ENCODE peak calls at places on chromosomes 1 and 21, in ten cellular contexts. F, D, L, X, Q, V, U, T, M and R are unnamed samples.
A peak's percentile ranks its signal among the peaks of the same experiment; 100 is the strongest.

GRCh38 chr21:31731112-31731801 is 661 bp downstream of the SCAF4 start:
- DNase-seq in L (peak; percentile 86), D (peak; percentile 58), T (peak; percentile 25), U (peak; percentile 35), X (peak; percentile 38), Q (peak; percentile 64), M (peak; percentile 38), V (no peak), F (peak; percentile 50), R (peak; percentile 70)

GRCh38 chr1:151310986-151311385 is 16.2 kb downstream of the PI4KB start:
- DNase-seq in T (no peak), F (no peak), U (no peak), M (no peak), V (no peak), X (no peak), L (no peak), D (no peak), Q (no peak), R (peak; percentile 88)

GRCh38 chr1:6345009-6345408 is 48.6 kb downstream of the ACOT7 start:
- DNase-seq in L (peak; percentile 66), F (no peak), X (no peak), V (no peak), U (no peak), T (no peak), Q (no peak), D (no peak), M (no peak), R (no peak)

GRCh38 chr1:39142394-39143060 is 62.0 kb upstream of the MACF1 start:
- DNase-seq in Q (no peak), D (peak; percentile 73), T (no peak), L (peak; percentile 52), V (no peak), U (no peak), X (no peak), F (peak; percentile 78), M (no peak), R (no peak)

GRCh38 chr1:93784538-93784937 is 94.5 kb downstream of the DNTTIP2 start:
- DNase-seq in D (peak; percentile 63), F (no peak), V (no peak), U (no peak), Q (no peak), T (no peak), X (no peak), M (no peak), L (no peak), R (no peak)

GRCh38 chr1:225652726-225653462 is at the start of gene ENAH:
- DNase-seq in X (peak; percentile 86), D (peak; percentile 83), U (peak; percentile 60), T (peak; percentile 87), M (peak; percentile 39), L (peak; percentile 83), F (peak; percentile 83), Q (peak; percentile 80), V (peak; percentile 88), R (peak; percentile 38)

GRCh38 chr1:228782662-228783414 is 47.6 kb downstream of the RHOU start:
- DNase-seq in Q (no peak), T (no peak), F (peak; percentile 62), M (no peak), X (no peak), V (peak; percentile 68), D (no peak), L (peak; percentile 89), U (no peak), R (no peak)

GRCh38 chr1:36885537-36886441 is 148.5 kb downstream of the GRIK3 start:
- DNase-seq in M (no peak), D (peak; percentile 41), U (no peak), V (no peak), L (no peak), F (no peak), T (no peak), X (no peak), Q (no peak), R (no peak)

GRCh38 chr1:245234217-245235120 is 79.7 kb downstream of the KIF26B start:
- DNase-seq in T (no peak), M (no peak), X (no peak), F (peak; percentile 55), L (no peak), Q (peak; percentile 9), V (no peak), D (peak; percentile 17), U (no peak), R (no peak)

GRCh38 chr1:226475112-226475511 is 67.2 kb upstream of the PARP1 start:
- DNase-seq in X (no peak), V (no peak), U (no peak), L (no peak), D (no peak), F (no peak), Q (peak; percentile 79), T (no peak), M (no peak), R (no peak)

GRCh38 chr1:212518188-212518951 is 85.7 kb downstream of the NENF start:
- DNase-seq in F (peak; percentile 52), M (no peak), V (peak; percentile 75), D (peak; percentile 77), Q (no peak), U (no peak), T (no peak), X (peak; percentile 33), L (peak; percentile 92), R (no peak)

GRCh38 chr1:32540589-32540988 is 1.4 kb downstream of the ZBTB8A start:
- DNase-seq in F (no peak), V (peak; percentile 13), X (no peak), U (no peak), L (no peak), D (no peak), T (no peak), Q (peak; percentile 9), M (no peak), R (no peak)

GRCh38 chr21:28391938-28392337 is 600.7 kb downstream of the LTN1 start:
- DNase-seq in X (no peak), F (no peak), D (no peak), U (no peak), M (no peak), T (no peak), Q (no peak), V (no peak), L (no peak), R (peak; percentile 39)

GRCh38 chr1:55626326-55626725 is 411.2 kb upstream of the USP24 start:
- DNase-seq in L (no peak), Q (no peak), T (no peak), M (no peak), X (no peak), V (no peak), D (no peak), U (no peak), F (no peak), R (no peak)

GRCh38 chr1:3772715-3773571 is at the start of gene SMIM1:
- DNase-seq in M (no peak), L (peak; percentile 53), Q (no peak), U (no peak), X (no peak), D (peak; percentile 43), F (no peak), T (peak; percentile 44), V (no peak), R (peak; percentile 69)

GRCh38 chr1:1432951-1433803 is 2.3 kb upstream of the VWA1 start:
- DNase-seq in Q (no peak), D (peak; percentile 92), L (peak; percentile 80), X (peak; percentile 53), V (no peak), T (peak; percentile 65), M (peak; percentile 37), F (peak; percentile 80), U (peak; percentile 39), R (no peak)
- TF ChIP-seq POLR2A in Q (no peak), D (no peak), L (no peak), X (peak; percentile 36), V (no peak), T (peak; percentile 19), M (no peak), F (peak; percentile 85), U (no peak), R (no peak)

DNA sequence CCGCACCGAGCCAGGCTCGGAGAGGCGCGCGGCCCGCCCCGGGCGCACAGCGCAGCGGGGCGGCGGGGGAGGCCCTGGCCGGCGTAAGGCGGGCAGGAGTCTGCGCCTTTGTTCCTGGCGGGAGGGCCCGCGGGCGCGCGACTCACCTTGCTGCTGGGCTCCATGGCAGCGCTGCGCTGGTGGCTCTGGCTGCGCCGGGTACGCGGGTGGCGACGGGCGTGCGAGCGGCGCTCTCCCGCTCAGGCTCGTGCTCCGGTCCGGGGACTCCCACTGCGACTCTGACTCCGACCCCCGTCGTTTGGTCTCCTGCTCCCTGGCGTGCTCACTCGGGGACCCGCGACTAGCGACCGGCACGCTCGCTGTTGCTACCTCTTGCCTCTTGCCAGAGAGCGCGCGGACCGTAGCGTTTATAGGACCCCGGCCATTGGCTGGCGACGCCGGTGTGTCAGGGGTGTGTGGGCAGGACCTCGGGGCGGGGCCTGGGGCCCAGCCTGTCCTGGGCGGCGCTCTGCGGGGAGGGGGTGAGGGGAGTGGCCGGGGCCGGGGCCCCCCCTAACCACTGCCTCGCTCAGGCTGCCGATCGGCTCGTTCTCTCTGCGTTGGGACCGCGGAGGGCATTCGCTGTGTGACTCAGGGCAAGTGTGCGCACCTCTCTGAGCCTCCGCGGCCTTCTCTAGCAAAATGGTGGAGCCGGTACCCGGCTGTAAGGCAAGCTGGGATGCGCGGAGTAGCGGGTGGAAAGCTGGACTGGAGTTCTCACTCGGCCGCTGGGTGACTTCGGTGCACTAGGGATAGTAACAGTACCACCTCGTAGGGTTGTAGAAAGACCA is at the start of gene SLC2A1:
- DNase-seq in T (peak; percentile 77), V (peak; percentile 93), Q (peak; percentile 96), M (peak; percentile 95), D (peak; percentile 94), U (peak; percentile 95), L (peak; percentile 97), X (peak; percentile 77), F (peak; percentile 85), R (peak; percentile 98)
- TF ChIP-seq POLR2A in T (no peak), V (peak; percentile 91), Q (peak; percentile 91), M (peak; percentile 99), D (peak; percentile 64), U (peak; percentile 96), L (peak; percentile 76), X (peak; percentile 81), F (peak; percentile 89), R (peak; percentile 100)

DNA sequence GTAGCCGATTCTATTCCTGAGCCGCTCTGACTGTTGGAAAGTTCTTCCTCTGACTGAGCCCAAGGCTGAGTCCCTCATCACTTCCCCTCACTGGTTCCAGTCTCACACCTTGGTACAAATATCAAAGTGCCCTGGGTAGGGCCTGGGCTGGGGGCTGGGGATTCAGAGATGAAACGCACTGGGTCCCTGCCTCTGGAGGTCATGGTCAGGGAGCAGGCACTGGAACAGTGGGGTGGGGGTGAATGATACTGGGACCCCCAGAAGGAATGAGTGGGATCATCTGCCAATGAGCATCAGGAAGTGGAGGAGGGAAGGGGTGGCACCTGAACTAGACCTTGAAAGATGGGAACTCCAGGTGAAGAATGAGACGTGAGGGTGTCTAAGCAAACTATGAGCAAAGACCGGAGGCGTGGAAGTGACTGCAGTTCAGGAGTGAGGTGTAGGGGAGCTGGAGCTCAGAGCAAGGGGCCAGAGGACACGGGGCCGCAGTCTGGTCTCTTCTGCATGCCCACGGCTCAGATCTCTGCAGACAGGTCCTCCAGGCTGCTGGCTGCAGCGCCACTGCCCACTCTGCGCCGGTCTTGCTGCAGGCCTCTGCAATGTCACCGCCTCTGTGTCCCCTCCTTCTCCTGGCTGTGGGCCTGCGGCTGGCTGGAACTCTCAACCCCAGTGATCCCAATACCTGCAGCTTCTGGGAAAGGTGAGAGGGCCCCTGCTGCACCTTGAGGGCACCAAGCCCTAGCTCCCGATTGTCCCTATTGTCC is 10.0 kb downstream of the PEAR1 start:
- DNase-seq in M (no peak), V (no peak), D (no peak), T (no peak), F (no peak), L (no peak), U (no peak), X (no peak), Q (no peak), R (no peak)
- TF ChIP-seq POLR2A in M (no peak), V (no peak), D (no peak), T (no peak), F (no peak), L (no peak), U (no peak), X (no peak), Q (no peak), R (no peak)

GRCh38 chr1:234601217-234602017 is 8.6 kb downstream of the IRF2BP2 start:
- DNase-seq in V (peak; percentile 69), Q (peak; percentile 89), T (no peak), M (no peak), F (no peak), U (no peak), L (no peak), X (no peak), D (no peak), R (peak; percentile 85)
- TF ChIP-seq POLR2A in V (no peak), Q (peak; percentile 41), T (no peak), M (peak; percentile 58), F (no peak), U (peak; percentile 31), L (no peak), X (no peak), D (no peak), R (no peak)